ENCODE peak calls at places on chromosomes 1 and 21, in eight cellular contexts. O is caudate nucleus; J is activated gamma-delta T cell treated with anti-CD3 and anti-CD28 coated beads, Interleukin-2, amount 50 U/mL, for 16 hours; D is mammary epithelial cell; Y is A172; A is fibroblast of pulmonary artery; X is CD14-positive monocyte; G is Kasumi-1. N is an unnamed sample.

GRCh38 chr21:45973475-45974072 is 8.0 kb upstream of the COL6A1 start:
- DNase-seq in O (peak), J (peak), D (peak), Y (peak), A (peak), X (no peak), G (peak), N (peak)

GRCh38 chr1:116128669-116129068 is 17.5 kb downstream of the MAB21L3 start:
- DNase-seq in O (no peak), J (peak), D (no peak), Y (no peak), A (no peak), X (no peak), G (no peak), N (no peak)

GRCh38 chr1:21232044-21232443 is 55.3 kb upstream of the EIF4G3 start:
- DNase-seq in O (no peak), J (peak), D (peak), Y (peak), A (peak), X (no peak), G (peak), N (no peak)

GRCh38 chr21:46168659-46169386 is 13.4 kb upstream of the FTCD start:
- DNase-seq in O (no peak), J (no peak), D (no peak), Y (no peak), A (no peak), X (no peak), G (no peak), N (no peak)

GRCh38 chr1:109269212-109269980 is 13.5 kb downstream of the PSRC1 start:
- DNase-seq in O (no peak), J (no peak), D (no peak), Y (no peak), A (no peak), X (no peak), G (no peak), N (no peak)

GRCh38 chr1:232590742-232591082 is 39.2 kb downstream of the SIPA1L2 start:
- DNase-seq in O (no peak), J (no peak), D (no peak), Y (no peak), A (no peak), X (no peak), G (no peak), N (no peak)

GRCh38 chr1:193079187-193079586 is 19.8 kb downstream of the RO60 start:
- DNase-seq in O (no peak), J (no peak), D (no peak), Y (no peak), A (no peak), X (no peak), G (no peak), N (no peak)

GRCh38 chr1:63774617-63775417 is 1.0 kb downstream of the ROR1 start:
- DNase-seq in O (no peak), J (no peak), D (peak), Y (peak), A (peak), X (no peak), G (no peak), N (peak)

GRCh38 chr1:19941121-19941520 is 17.7 kb upstream of the PLA2G2E start:
- DNase-seq in O (no peak), J (no peak), D (no peak), Y (no peak), A (no peak), X (no peak), G (no peak), N (no peak)

GRCh38 chr1:21524686-21525339 is 15.6 kb downstream of the ALPL start:
- DNase-seq in O (peak), J (no peak), D (no peak), Y (no peak), A (no peak), X (no peak), G (peak), N (no peak)

GRCh38 chr1:68954841-68955240 is 458.0 kb upstream of the DEPDC1 start:
- DNase-seq in O (no peak), J (no peak), D (peak), Y (peak), A (no peak), X (no peak), G (no peak), N (no peak)

GRCh38 chr1:236685917-236686814 is at the start of gene ACTN2:
- DNase-seq in O (no peak), J (peak), D (no peak), Y (no peak), A (peak), X (no peak), G (peak), N (no peak)

GRCh38 chr1:225476100-225476511 is 48.3 kb upstream of the LBR start:
- DNase-seq in O (no peak), J (no peak), D (no peak), Y (no peak), A (no peak), X (no peak), G (no peak), N (no peak)

GRCh38 chr1:1282998-1283397 is 2.8 kb downstream of the SCNN1D start:
- DNase-seq in O (no peak), J (no peak), D (no peak), Y (peak), A (no peak), X (peak), G (no peak), N (no peak)

GRCh38 chr1:214993419-214993818 is 89.1 kb upstream of the KCNK2 start:
- DNase-seq in O (no peak), J (no peak), D (no peak), Y (no peak), A (no peak), X (no peak), G (no peak), N (no peak)

GRCh38 chr1:218390625-218391024 is 45.5 kb downstream of the TGFB2 start:
- DNase-seq in O (no peak), J (no peak), D (peak), Y (peak), A (peak), X (no peak), G (no peak), N (no peak)

GRCh38 chr1:248681651-248682050 is 20.9 kb downstream of the OR14I1 start:
- DNase-seq in O (no peak), J (no peak), D (no peak), Y (no peak), A (no peak), X (no peak), G (no peak), N (no peak)

GRCh38 chr1:212858461-212859265 is 588 bp downstream of the FLVCR1 start:
- DNase-seq in O (peak), J (no peak), D (peak), Y (peak), A (peak), X (no peak), G (peak), N (no peak)

GRCh38 chr1:198922638-198923430 is 284.0 kb downstream of the PTPRC start:
- DNase-seq in O (no peak), J (no peak), D (no peak), Y (no peak), A (no peak), X (no peak), G (no peak), N (no peak)

GRCh38 chr21:44092201-44092600 is 15.0 kb upstream of the PWP2 start:
- DNase-seq in O (no peak), J (no peak), D (no peak), Y (no peak), A (no peak), X (no peak), G (no peak), N (no peak)

GRCh38 chr1:32763221-32763620 is 53.9 kb downstream of the YARS1 start:
- DNase-seq in O (no peak), J (no peak), D (no peak), Y (no peak), A (no peak), X (no peak), G (no peak), N (no peak)

GRCh38 chr1:236845830-236846229 is 50.7 kb downstream of the MTR start:
- DNase-seq in O (no peak), J (no peak), D (no peak), Y (no peak), A (no peak), X (no peak), G (no peak), N (no peak)

GRCh38 chr1:36572906-36573305 is 90.2 kb upstream of the CSF3R start:
- DNase-seq in O (no peak), J (no peak), D (no peak), Y (no peak), A (no peak), X (peak), G (no peak), N (no peak)

GRCh38 chr1:22108343-22109135 is 34.4 kb downstream of the WNT4 start:
- DNase-seq in O (no peak), J (no peak), D (no peak), Y (no peak), A (peak), X (no peak), G (no peak), N (no peak)

GRCh38 chr1:226677121-226678020 is 61.7 kb downstream of the ITPKB start:
- DNase-seq in O (peak), J (peak), D (peak), Y (peak), A (peak), X (peak), G (peak), N (peak)

GRCh38 chr21:46394819-46395152 is 63.9 kb upstream of the DIP2A start:
- DNase-seq in O (no peak), J (no peak), D (no peak), Y (no peak), A (no peak), X (no peak), G (no peak), N (no peak)

GRCh38 chr21:44529011-44529421 is 11.0 kb downstream of the KRTAP10-1 start:
- DNase-seq in O (no peak), J (no peak), D (no peak), Y (no peak), A (no peak), X (no peak), G (no peak), N (no peak)

GRCh38 chr1:155069551-155070391 is 6.2 kb downstream of the EFNA4 start:
- DNase-seq in O (no peak), J (no peak), D (no peak), Y (no peak), A (no peak), X (no peak), G (no peak), N (no peak)

GRCh38 chr1:109931189-109931672 is 20.6 kb downstream of the CSF1 start:
- DNase-seq in O (no peak), J (no peak), D (no peak), Y (no peak), A (peak), X (no peak), G (no peak), N (no peak)

GRCh38 chr1:20950689-20951088 is 163.6 kb upstream of the HP1BP3 start:
- DNase-seq in O (no peak), J (no peak), D (peak), Y (no peak), A (peak), X (no peak), G (no peak), N (no peak)

GRCh38 chr1:56204206-56204605 is 375.2 kb downstream of the PLPP3 start:
- DNase-seq in O (no peak), J (no peak), D (no peak), Y (no peak), A (no peak), X (no peak), G (no peak), N (no peak)

GRCh38 chr1:84442256-84442655 is 36.8 kb upstream of the RPF1 start:
- DNase-seq in O (no peak), J (no peak), D (peak), Y (peak), A (peak), X (no peak), G (peak), N (peak)

N was measured in KG1.